ENCODE peak calls at places on chromosome 18, in five cellular contexts. One of them, this sample, is unnamed.

GRCh38 chr18:7617738-7618422 is 50.8 kb downstream of the PTPRM start:
- DNase-seq in HepG2: no peak
- DNase-seq in H1: no peak
- DNase-seq in K562: no peak
- DNase-seq in HCT116: no peak
- DNase-seq in this sample: no peak

GRCh38 chr18:2123077-2123476 is 448.2 kb downstream of the METTL4 start:
- DNase-seq in HepG2: no peak
- DNase-seq in K562: no peak
- DNase-seq in H1: no peak
- DNase-seq in HCT116: no peak
- DNase-seq in this sample: no peak

GRCh38 chr18:59715966-59716369 is 18.7 kb upstream of the CCBE1 start:
- DNase-seq in K562: no peak
- DNase-seq in H1: no peak
- DNase-seq in HCT116: peak
- DNase-seq in HepG2: no peak
- DNase-seq in this sample: no peak

GRCh38 chr18:79779021-79779699 is 18.6 kb upstream of the KCNG2 start:
- DNase-seq in K562: no peak
- DNase-seq in H1: no peak
- DNase-seq in HCT116: no peak
- DNase-seq in HepG2: no peak
- DNase-seq in this sample: no peak

GRCh38 chr18:59779979-59780378 is 82.8 kb upstream of the CCBE1 start:
- DNase-seq in K562: no peak
- DNase-seq in HepG2: no peak
- DNase-seq in H1: no peak
- DNase-seq in HCT116: no peak
- DNase-seq in this sample: no peak

GRCh38 chr18:69889009-69889408 is 58.7 kb downstream of the CD226 start:
- DNase-seq in K562: no peak
- DNase-seq in HepG2: no peak
- DNase-seq in H1: no peak
- DNase-seq in HCT116: no peak
- DNase-seq in this sample: no peak

GRCh38 chr18:5391427-5391826 is 95.9 kb upstream of the ZBTB14 start:
- DNase-seq in K562: no peak
- DNase-seq in HCT116: no peak
- DNase-seq in H1: no peak
- DNase-seq in HepG2: no peak
- DNase-seq in this sample: no peak

GRCh38 chr18:44609210-44609941 is 71.3 kb upstream of the SETBP1 start:
- DNase-seq in K562: no peak
- DNase-seq in H1: no peak
- DNase-seq in HCT116: no peak
- DNase-seq in HepG2: no peak
- DNase-seq in this sample: no peak

GRCh38 chr18:74063023-74063422 is 84.6 kb downstream of the FBXO15 start:
- DNase-seq in HCT116: no peak
- DNase-seq in H1: no peak
- DNase-seq in K562: peak
- DNase-seq in HepG2: no peak
- DNase-seq in this sample: no peak
- TF ChIP-seq ZNF274 in HCT116: no peak
- TF ChIP-seq ZNF274 in H1: no peak
- TF ChIP-seq ZNF274 in K562: no peak
- TF ChIP-seq ZNF274 in HepG2: no peak
- TF ChIP-seq ZNF274 in this sample: no peak

GRCh38 chr18:22591231-22591630 is 173.5 kb upstream of the CTAGE1 start:
- DNase-seq in HCT116: no peak
- DNase-seq in K562: no peak
- DNase-seq in H1: no peak
- DNase-seq in HepG2: no peak
- DNase-seq in this sample: no peak

DNA sequence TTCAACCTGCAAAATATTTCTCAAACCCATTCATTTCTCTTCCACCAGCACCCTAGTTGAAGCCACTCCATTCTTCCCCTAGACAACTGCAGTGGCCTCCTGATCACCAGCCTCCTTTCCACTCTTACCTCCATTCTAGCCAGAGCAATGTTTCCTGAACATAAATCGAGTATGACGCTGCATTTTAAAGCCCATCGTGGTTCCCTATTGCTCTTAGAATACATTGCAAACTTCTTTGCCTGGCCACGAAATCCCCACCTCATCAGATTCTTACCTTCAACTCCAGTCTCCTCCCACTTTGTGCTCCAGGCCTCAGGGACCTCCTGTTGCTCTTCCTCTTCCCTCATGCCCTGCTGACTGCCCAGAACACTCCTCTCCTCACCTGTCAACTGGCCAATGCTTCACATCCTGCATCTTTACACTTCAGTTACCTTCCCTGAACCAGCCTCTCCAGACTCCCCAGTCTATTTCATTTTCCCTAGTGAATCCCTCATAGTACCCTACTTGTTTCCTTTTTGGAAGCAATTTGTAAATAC is 176.5 kb upstream of the CTAGE1 start:
- DNase-seq in HCT116: no peak
- DNase-seq in HepG2: no peak
- DNase-seq in H1: no peak
- DNase-seq in K562: no peak
- DNase-seq in this sample: no peak
- TF ChIP-seq SIN3A in HCT116: no peak
- TF ChIP-seq SIN3A in HepG2: no peak
- TF ChIP-seq SIN3A in H1: no peak
- TF ChIP-seq SIN3A in K562: no peak
- TF ChIP-seq SIN3A in this sample: no peak

GRCh38 chr18:41324020-41324791 is 630.8 kb upstream of the PIK3C3 start:
- DNase-seq in K562: no peak
- DNase-seq in HepG2: no peak
- DNase-seq in HCT116: no peak
- DNase-seq in H1: no peak
- DNase-seq in this sample: no peak
- TF ChIP-seq ZNF274 in K562: no peak
- TF ChIP-seq ZNF274 in HepG2: no peak
- TF ChIP-seq ZNF274 in HCT116: no peak
- TF ChIP-seq ZNF274 in H1: no peak
- TF ChIP-seq ZNF274 in this sample: no peak

GRCh38 chr18:46711444-46711863 is 45.4 kb downstream of the ST8SIA5 start:
- DNase-seq in HepG2: no peak
- DNase-seq in HCT116: no peak
- DNase-seq in H1: no peak
- DNase-seq in K562: peak
- DNase-seq in this sample: no peak

GRCh38 chr18:46716336-46716735 is 40.5 kb downstream of the ST8SIA5 start:
- DNase-seq in HCT116: no peak
- DNase-seq in HepG2: no peak
- DNase-seq in H1: no peak
- DNase-seq in K562: no peak
- DNase-seq in this sample: no peak

GRCh38 chr18:46716827-46717226 is 40.0 kb downstream of the ST8SIA5 start:
- DNase-seq in K562: no peak
- DNase-seq in HCT116: no peak
- DNase-seq in H1: no peak
- DNase-seq in HepG2: no peak
- DNase-seq in this sample: no peak

GRCh38 chr18:46715062-46715461 is 41.8 kb downstream of the ST8SIA5 start:
- DNase-seq in K562: no peak
- DNase-seq in HCT116: no peak
- DNase-seq in H1: no peak
- DNase-seq in HepG2: no peak
- DNase-seq in this sample: no peak

GRCh38 chr18:46712406-46712805 is 44.4 kb downstream of the ST8SIA5 start:
- DNase-seq in K562: no peak
- DNase-seq in HepG2: no peak
- DNase-seq in HCT116: no peak
- DNase-seq in H1: no peak
- DNase-seq in this sample: no peak
- TF ChIP-seq SIN3A in K562: no peak
- TF ChIP-seq SIN3A in HepG2: no peak
- TF ChIP-seq SIN3A in HCT116: no peak
- TF ChIP-seq SIN3A in H1: no peak
- TF ChIP-seq SIN3A in this sample: no peak

DNA sequence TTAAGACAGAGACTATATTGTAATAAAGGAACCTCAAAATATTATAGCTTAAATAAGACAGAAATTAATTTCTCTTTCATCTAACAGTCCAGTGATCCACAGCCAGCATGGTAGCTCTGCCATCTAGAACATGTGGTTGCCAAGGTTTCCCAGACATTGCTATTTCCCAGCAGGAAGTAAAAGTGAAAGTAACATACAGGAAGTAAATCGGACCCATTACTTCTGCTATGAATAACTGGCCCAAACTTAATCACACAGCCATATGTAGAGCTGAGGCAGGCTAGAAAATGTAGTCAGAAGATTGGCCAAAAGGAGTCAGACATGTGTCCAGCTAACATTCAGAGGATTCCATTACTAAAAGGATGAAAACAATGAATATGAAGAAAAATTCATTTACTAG is 71.0 kb downstream of the NOL4 start:
- DNase-seq in K562: no peak
- DNase-seq in HCT116: no peak
- DNase-seq in H1: no peak
- DNase-seq in HepG2: peak
- DNase-seq in this sample: peak
- TF ChIP-seq ZNF274 in K562: no peak
- TF ChIP-seq ZNF274 in HCT116: no peak
- TF ChIP-seq ZNF274 in H1: no peak
- TF ChIP-seq ZNF274 in HepG2: no peak
- TF ChIP-seq ZNF274 in this sample: no peak

This sample was measured in GM12878.